ENCODE peak calls at places on chromosomes 11 and 22, in eight cellular contexts. M is MM.1S; V is adrenal gland; G is CD4-positive, alpha-beta memory T cell; E is NCI-H187; K is activated naive CD4-positive, alpha-beta T cell treated with anti-CD3 and anti-CD28 coated beads, Interleukin-2, amount 10 ng/mL, durations not matched to agents 7 days and 5 days; A is activated T-cell treated with anti-CD3 and anti-CD28 coated beads for 1 hour; P is amniotic stem cell. F is an unnamed sample.

GRCh38 chr22:45007247-45007945 is 2.4 kb downstream of the PHF21B start:
- DNase-seq in G (no peak), M (no peak), K (no peak), P (no peak), A (no peak), E (no peak), V (peak), F (peak)

GRCh38 chr22:44773082-44773481 is 20.7 kb downstream of the ARHGAP8 start:
- DNase-seq in A (no peak), K (no peak), G (no peak), V (no peak), P (no peak), E (no peak), M (no peak), F (no peak)

GRCh38 chr11:128660957-128661356 is 32.9 kb upstream of the FLI1 start:
- DNase-seq in G (no peak), A (no peak), E (no peak), K (no peak), M (no peak), P (no peak), V (no peak), F (no peak)

GRCh38 chr11:73331138-73331916 is 23.3 kb downstream of the ARHGEF17 start:
- DNase-seq in G (no peak), A (no peak), K (no peak), M (no peak), E (no peak), V (no peak), P (no peak), F (no peak)

GRCh38 chr11:204587-205109 is 2.6 kb downstream of the BET1L start:
- DNase-seq in K (no peak), M (no peak), P (no peak), G (no peak), E (no peak), A (no peak), V (no peak), F (no peak)

GRCh38 chr11:120331301-120331966 is 4.8 kb upstream of the ARHGEF12 start:
- DNase-seq in K (no peak), A (no peak), P (peak), V (peak), M (no peak), G (no peak), E (no peak), F (no peak)

GRCh38 chr22:21001601-21002325 is at the start of gene THAP7:
- DNase-seq in G (peak), P (peak), A (peak), M (peak), K (peak), E (peak), V (peak), F (peak)

GRCh38 chr11:65429724-65430405 is 7.3 kb downstream of the NEAT1 start:
- DNase-seq in A (no peak), V (peak), M (peak), P (no peak), K (peak), G (peak), E (no peak), F (no peak)

GRCh38 chr11:111347002-111347722 is 31.9 kb downstream of the POU2AF1 start:
- DNase-seq in K (no peak), M (no peak), G (no peak), V (no peak), P (no peak), A (no peak), E (no peak), F (no peak)

GRCh38 chr11:28400236-28401100 is 292.3 kb downstream of the METTL15 start:
- DNase-seq in M (no peak), K (no peak), P (no peak), V (no peak), A (no peak), G (no peak), E (no peak), F (no peak)

GRCh38 chr22:38923463-38924196 is 33.8 kb upstream of the APOBEC3A start:
- DNase-seq in M (no peak), K (no peak), E (peak), A (no peak), V (peak), P (peak), G (no peak), F (peak)

GRCh38 chr11:124872741-124873140 is 7.5 kb downstream of the ROBO3 start:
- DNase-seq in G (no peak), K (no peak), P (no peak), A (no peak), V (no peak), M (no peak), E (no peak), F (no peak)

GRCh38 chr11:1442163-1442562 is 44.4 kb downstream of the MOB2 start:
- DNase-seq in V (no peak), A (no peak), P (no peak), E (no peak), K (no peak), M (no peak), G (no peak), F (no peak)

GRCh38 chr11:12981879-12982531 is 27.1 kb upstream of the RASSF10 start:
- DNase-seq in K (no peak), M (no peak), A (no peak), P (no peak), V (no peak), E (no peak), G (no peak), F (no peak)

GRCh38 chr11:561148-562003 is 606 bp downstream of the RASSF7 start:
- DNase-seq in K (peak), E (no peak), A (no peak), G (no peak), V (no peak), P (no peak), M (peak), F (peak)

GRCh38 chr22:19520007-19520406 is 4.2 kb downstream of the CLDN5 start:
- DNase-seq in G (no peak), P (no peak), E (no peak), V (no peak), K (no peak), M (no peak), A (no peak), F (no peak)

GRCh38 chr22:50082961-50083461 is 2.2 kb downstream of the MLC1 start:
- DNase-seq in K (no peak), A (no peak), V (no peak), P (no peak), M (peak), G (no peak), E (no peak), F (no peak)

GRCh38 chr11:79100093-79100704 is 340.6 kb downstream of the TENM4 start:
- DNase-seq in E (no peak), G (no peak), A (no peak), M (peak), K (peak), V (peak), P (peak), F (no peak)

GRCh38 chr11:1830119-1830499 is 4.7 kb upstream of the SYT8 start:
- DNase-seq in P (no peak), E (no peak), V (no peak), K (no peak), A (no peak), G (no peak), M (no peak), F (no peak)

F was measured in NCI-H526 treated with DMSO at 0.1 percent for 48 hours.